ENCODE peak calls at places on chromosomes 11 and 22, in eight cellular contexts. E is heart right ventricle, A is GM23248, C is HAP-1, B is upper lobe of right lung, W is IMR-90, L is mammary epithelial cell, T is A549. D is an unnamed sample.

GRCh38 chr11:8477680-8478079 is 116.3 kb downstream of the STK33 start:
- DNase-seq in E (no peak), A (no peak), C (no peak), B (no peak), W (no peak), L (no peak), T (no peak), D (no peak)

GRCh38 chr22:19448076-19448607 is 631 bp upstream of the C22orf39 start:
- DNase-seq in E (peak; percentile 27), A (peak; percentile 88), C (peak; percentile 76), B (no peak), W (peak; percentile 43), L (peak; percentile 35), T (peak; percentile 31), D (no peak)

GRCh38 chr11:112564228-112564955 is 303.7 kb upstream of the PLET1 start:
- DNase-seq in E (peak; percentile 22), A (peak; percentile 49), C (no peak), B (no peak), W (peak; percentile 79), L (peak; percentile 19), T (no peak), D (no peak)

GRCh38 chr11:17013548-17014320 is 480 bp downstream of the PLEKHA7 start:
- DNase-seq in E (no peak), A (no peak), C (no peak), B (peak; percentile 81), W (no peak), L (no peak), T (no peak), D (no peak)

GRCh38 chr11:16587670-16588069 is 150.8 kb upstream of the C11orf58 start:
- DNase-seq in E (peak; percentile 68), A (no peak), C (no peak), B (no peak), W (no peak), L (no peak), T (no peak), D (no peak)

GRCh38 chr22:49738566-49738965 is 89.1 kb downstream of the BRD1 start:
- DNase-seq in E (no peak), A (no peak), C (no peak), B (no peak), W (no peak), L (no peak), T (no peak), D (no peak)

GRCh38 chr11:42473116-42473515 is 838.7 kb upstream of the API5 start:
- DNase-seq in E (no peak), A (no peak), C (no peak), B (no peak), W (no peak), L (peak; percentile 23), T (no peak), D (no peak)

GRCh38 chr22:36422287-36423014 is 34.7 kb upstream of the MYH9 start:
- DNase-seq in E (no peak), A (no peak), C (no peak), B (no peak), W (no peak), L (no peak), T (no peak), D (no peak)

GRCh38 chr11:12397953-12398352 is 20.6 kb downstream of the PARVA start:
- DNase-seq in E (peak; percentile 62), A (peak; percentile 96), C (no peak), B (no peak), W (peak; percentile 99), L (no peak), T (peak; percentile 50), D (no peak)

GRCh38 chr11:1880746-1881441 is 10.8 kb downstream of the PRR33 start:
- DNase-seq in E (no peak), A (no peak), C (no peak), B (peak; percentile 58), W (no peak), L (no peak), T (no peak), D (no peak)

GRCh38 chr22:33859311-33859710 is 61.0 kb downstream of the LARGE1 start:
- DNase-seq in E (no peak), A (no peak), C (no peak), B (no peak), W (no peak), L (no peak), T (no peak), D (no peak)

GRCh38 chr11:79119491-79120284 is 321.1 kb downstream of the TENM4 start:
- DNase-seq in E (no peak), A (no peak), C (no peak), B (no peak), W (no peak), L (peak; percentile 4), T (no peak), D (no peak)

GRCh38 chr11:94309757-94310156 is 5.4 kb downstream of the IZUMO1R start:
- DNase-seq in E (no peak), A (no peak), C (no peak), B (no peak), W (no peak), L (peak; percentile 57), T (no peak), D (no peak)

DNA sequence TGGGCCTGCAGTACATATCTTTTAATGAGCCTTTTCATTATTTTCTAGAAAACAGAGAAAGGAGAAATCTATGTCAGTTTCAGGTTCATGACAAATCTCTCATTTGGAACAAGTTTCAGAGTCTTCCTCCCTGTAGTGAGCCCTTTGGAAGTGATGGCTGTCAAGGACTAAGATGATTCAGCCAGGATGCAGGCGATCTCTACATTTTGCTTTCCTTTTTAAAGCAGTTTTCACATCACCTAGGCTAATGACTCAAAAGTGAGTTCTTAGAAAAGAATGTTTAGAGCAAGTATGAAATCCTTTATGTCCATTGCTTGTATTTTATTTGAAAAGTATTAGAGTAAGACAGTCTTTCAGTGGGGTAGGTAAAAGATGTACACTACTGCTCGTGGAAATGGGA is 130.1 kb downstream of the TRPC6 start:
- DNase-seq in E (no peak), A (peak; percentile 67), C (no peak), B (no peak), W (peak; percentile 73), L (peak; percentile 50), T (no peak), D (no peak)
- H3K4me1 ChIP-seq in E (no peaks in the 10 kb centered on the region), A (peaks cover 22% of the 10 kb centered on the region), C (no peaks in the 10 kb centered on the region), B (no peaks in the 10 kb centered on the region), W (peaks cover 5% of the 10 kb centered on the region), L (no peaks in the 10 kb centered on the region), T (peaks cover 2% of the 10 kb centered on the region), D (no peaks in the 10 kb centered on the region)

DNA sequence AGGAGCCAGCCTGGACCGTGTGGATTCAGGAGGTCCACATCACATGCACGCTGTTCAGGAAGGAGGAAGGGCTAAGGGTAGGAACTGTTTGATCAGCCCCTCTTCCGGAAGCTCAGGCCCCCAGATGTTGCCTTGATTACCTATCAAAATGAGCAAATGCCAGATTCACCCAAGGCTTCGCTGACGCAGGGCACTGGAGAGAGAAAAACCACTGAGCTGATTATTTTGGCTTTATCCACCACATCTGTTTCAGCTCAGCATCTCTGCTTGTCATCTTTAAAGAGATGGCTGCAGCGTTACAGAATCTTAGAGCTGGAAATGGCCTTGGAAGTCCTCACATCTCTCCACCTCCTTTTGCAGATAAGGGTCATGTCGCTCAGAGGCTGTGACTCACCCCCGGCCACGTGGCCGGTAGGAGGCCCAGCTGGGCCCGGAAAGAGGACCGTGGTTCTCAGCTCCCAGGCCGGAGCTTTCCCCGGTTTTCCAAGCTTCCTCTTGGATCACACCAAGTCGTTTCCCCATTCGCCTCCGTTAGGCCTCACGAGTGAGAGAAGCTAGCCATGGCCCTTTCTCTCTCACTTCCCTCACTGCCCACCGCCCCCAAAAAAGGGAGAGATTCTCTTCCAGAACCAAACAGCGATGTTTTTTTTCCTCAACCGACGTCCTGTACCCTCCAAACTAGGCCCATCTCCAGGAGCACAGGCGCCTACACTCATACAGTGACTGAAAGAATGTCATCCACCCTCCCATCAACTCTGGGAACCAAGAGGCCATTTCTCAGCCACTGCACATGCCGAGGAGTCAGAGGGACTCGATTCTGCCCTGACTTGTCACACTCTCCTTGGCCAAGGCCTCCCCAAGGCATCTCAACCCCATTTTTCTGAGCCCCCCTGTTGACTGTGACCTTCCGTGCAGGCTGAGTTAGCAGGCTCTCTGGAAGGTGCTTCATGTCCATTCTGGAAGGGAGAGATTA is 37.6 kb downstream of the LIF start:
- DNase-seq in E (peak; percentile 74), A (peak; percentile 83), C (no peak), B (no peak), W (peak; percentile 97), L (no peak), T (peak; percentile 71), D (no peak)
- H3K4me1 ChIP-seq in E (peaks cover 27% of the 10 kb centered on the region), A (peaks cover 67% of the 10 kb centered on the region), C (no peaks in the 10 kb centered on the region), B (peaks cover 63% of the 10 kb centered on the region), W (peaks cover 57% of the 10 kb centered on the region), L (peaks cover 84% of the 10 kb centered on the region), T (peaks cover 94% of the 10 kb centered on the region), D (no peaks in the 10 kb centered on the region)

DNA sequence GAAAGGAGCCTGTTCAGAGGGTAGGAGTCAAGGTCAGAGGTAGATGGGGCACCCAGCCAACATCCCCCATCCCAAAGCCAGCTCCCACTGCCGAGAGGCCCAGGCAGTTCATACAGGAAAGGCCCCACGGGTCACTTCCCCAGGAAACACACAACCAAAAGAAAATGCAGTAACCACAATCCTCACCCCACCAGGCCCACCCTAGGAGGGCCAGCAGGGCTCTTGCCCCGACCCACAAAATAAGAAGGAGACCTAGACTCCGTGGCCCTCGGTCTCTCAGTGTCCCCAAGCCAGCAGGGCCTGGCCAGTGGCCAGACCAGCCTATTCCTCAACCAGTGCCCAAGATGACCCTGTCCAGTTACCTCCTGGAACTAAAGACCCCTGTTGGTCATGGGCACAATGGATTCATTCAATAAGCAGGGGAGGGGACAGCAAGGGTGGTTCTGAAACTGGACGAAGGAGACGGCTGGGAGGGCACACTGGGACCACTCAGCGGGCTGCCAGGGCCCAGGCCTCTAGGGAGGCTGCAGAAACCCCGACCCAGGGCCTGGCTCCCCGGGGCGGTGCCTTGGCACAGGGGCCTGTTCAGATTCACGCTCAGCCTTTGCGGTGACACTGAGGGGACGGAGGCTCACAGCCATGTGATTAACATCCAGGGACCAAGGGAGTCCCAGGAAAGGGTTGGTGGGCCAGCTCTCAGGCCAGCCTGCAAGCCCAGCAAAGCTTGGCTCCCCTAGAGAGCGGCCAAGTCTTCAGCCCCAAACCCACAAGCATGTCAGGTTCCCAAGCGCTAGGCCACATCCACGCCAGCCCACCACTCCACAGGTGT is 5.5 kb downstream of the RAB3IL1 start:
- DNase-seq in E (peak; percentile 3), A (no peak), C (no peak), B (peak; percentile 46), W (no peak), L (no peak), T (no peak), D (no peak)
- H3K4me1 ChIP-seq in E (peaks cover 15% of the 10 kb centered on the region), A (no peaks in the 10 kb centered on the region), C (no peaks in the 10 kb centered on the region), B (peaks cover 6% of the 10 kb centered on the region), W (no peaks in the 10 kb centered on the region), L (no peaks in the 10 kb centered on the region), T (peaks cover 5% of the 10 kb centered on the region), D (no peaks in the 10 kb centered on the region)

GRCh38 chr11:56750190-56750589 is 1.7 kb upstream of the OR9G4 start:
- DNase-seq in E (no peak), A (no peak), C (no peak), B (no peak), W (no peak), L (no peak), T (peak; percentile 4), D (no peak)

GRCh38 chr11:56748597-56748996 is at the start of gene OR9G4:
- DNase-seq in E (no peak), A (no peak), C (no peak), B (no peak), W (no peak), L (no peak), T (no peak), D (no peak)

DNA sequence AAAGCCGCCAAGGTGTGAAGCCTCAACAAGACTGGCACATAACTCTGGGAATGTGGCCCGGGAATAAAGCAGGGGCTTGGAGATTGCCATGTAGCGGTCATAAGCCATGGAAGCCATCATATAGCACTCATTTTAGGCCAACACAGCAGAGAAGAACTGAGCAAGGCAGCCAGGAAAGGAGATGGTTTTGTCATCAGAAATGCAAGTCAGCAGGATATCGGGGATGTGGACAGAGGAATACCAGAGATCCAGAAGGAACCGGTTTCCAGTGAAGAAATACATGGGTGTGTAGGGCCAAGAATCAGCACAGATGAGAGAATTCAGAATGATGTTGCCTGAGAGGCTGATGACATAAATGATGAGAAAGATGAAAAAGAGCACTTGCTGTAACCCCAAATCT is 3.0 kb upstream of the OR9G4 start:
- DNase-seq in E (no peak), A (no peak), C (no peak), B (no peak), W (no peak), L (no peak), T (no peak), D (no peak)
- H3K4me1 ChIP-seq in E (no peaks in the 10 kb centered on the region), A (no peaks in the 10 kb centered on the region), C (no peaks in the 10 kb centered on the region), B (no peaks in the 10 kb centered on the region), W (no peaks in the 10 kb centered on the region), L (no peaks in the 10 kb centered on the region), T (no peaks in the 10 kb centered on the region), D (no peaks in the 10 kb centered on the region)

D was measured in iPS DF 6.9.